ENCODE peak calls at places on chromosomes 11 and 22, in six cellular contexts. Y, S, P, U, V and A are unnamed samples. For H3K27me3 and H3K4me1, the result is how much of the 10 kb centered on the place peaks cover.

GRCh38 chr22:23829845-23830372 is 8.9 kb downstream of the DERL3 start:
- DNase-seq in Y (no peak), S (no peak), P (no peak), U (no peak), V (no peak), A (no peak)

GRCh38 chr11:16572946-16573345 is 165.5 kb upstream of the C11orf58 start:
- DNase-seq in Y (no peak), S (no peak), P (no peak), U (no peak), V (no peak), A (no peak)

GRCh38 chr11:44307340-44308099 is 2.4 kb downstream of the ALX4 start:
- DNase-seq in Y (no peak), S (no peak), P (no peak), U (no peak), V (no peak), A (no peak)

GRCh38 chr11:132685174-132685611 is 847.1 kb downstream of the OPCML start:
- DNase-seq in Y (no peak), S (no peak), P (no peak), U (no peak), V (no peak), A (no peak)

GRCh38 chr11:31646206-31646605 is 136.6 kb downstream of the ELP4 start:
- DNase-seq in Y (no peak), S (no peak), P (no peak), U (no peak), V (no peak), A (no peak)

GRCh38 chr11:131998020-131998419 is 627.6 kb downstream of the NTM start:
- DNase-seq in Y (no peak), S (no peak), P (no peak), U (no peak), V (no peak), A (no peak)

GRCh38 chr22:19723165-19723989 is at the start of gene GP1BB:
- DNase-seq in Y (peak), S (peak), P (no peak), U (no peak), V (peak), A (no peak)

GRCh38 chr22:22942511-22943329 is 55.1 kb downstream of the IGLL5 start:
- DNase-seq in Y (no peak), S (peak), P (peak), U (peak), V (peak), A (peak)

GRCh38 chr22:38230916-38231315 is 29.1 kb downstream of the MAFF start:
- DNase-seq in Y (no peak), S (no peak), P (no peak), U (no peak), V (no peak), A (no peak)

GRCh38 chr11:70026726-70027125 is 51.4 kb upstream of the ANO1 start:
- DNase-seq in Y (no peak), S (no peak), P (no peak), U (no peak), V (peak), A (no peak)
- H3K27me3 ChIP-seq in Y (under half), S (under half), P (under half), U (under half), V (under half), A (under half)

GRCh38 chr22:31627223-31627731 is 34.7 kb downstream of the PISD start:
- DNase-seq in Y (no peak), S (no peak), P (no peak), U (peak), V (peak), A (no peak)

GRCh38 chr22:31628362-31628761 is 33.7 kb downstream of the PISD start:
- DNase-seq in Y (no peak), S (no peak), P (no peak), U (no peak), V (no peak), A (no peak)

GRCh38 chr22:31630331-31631329 is 31.4 kb downstream of the PISD start:
- DNase-seq in Y (peak), S (peak), P (peak), U (peak), V (peak), A (peak)

GRCh38 chr22:31629741-31630184 is 32.3 kb downstream of the PISD start:
- DNase-seq in Y (no peak), S (peak), P (no peak), U (no peak), V (no peak), A (no peak)

DNA sequence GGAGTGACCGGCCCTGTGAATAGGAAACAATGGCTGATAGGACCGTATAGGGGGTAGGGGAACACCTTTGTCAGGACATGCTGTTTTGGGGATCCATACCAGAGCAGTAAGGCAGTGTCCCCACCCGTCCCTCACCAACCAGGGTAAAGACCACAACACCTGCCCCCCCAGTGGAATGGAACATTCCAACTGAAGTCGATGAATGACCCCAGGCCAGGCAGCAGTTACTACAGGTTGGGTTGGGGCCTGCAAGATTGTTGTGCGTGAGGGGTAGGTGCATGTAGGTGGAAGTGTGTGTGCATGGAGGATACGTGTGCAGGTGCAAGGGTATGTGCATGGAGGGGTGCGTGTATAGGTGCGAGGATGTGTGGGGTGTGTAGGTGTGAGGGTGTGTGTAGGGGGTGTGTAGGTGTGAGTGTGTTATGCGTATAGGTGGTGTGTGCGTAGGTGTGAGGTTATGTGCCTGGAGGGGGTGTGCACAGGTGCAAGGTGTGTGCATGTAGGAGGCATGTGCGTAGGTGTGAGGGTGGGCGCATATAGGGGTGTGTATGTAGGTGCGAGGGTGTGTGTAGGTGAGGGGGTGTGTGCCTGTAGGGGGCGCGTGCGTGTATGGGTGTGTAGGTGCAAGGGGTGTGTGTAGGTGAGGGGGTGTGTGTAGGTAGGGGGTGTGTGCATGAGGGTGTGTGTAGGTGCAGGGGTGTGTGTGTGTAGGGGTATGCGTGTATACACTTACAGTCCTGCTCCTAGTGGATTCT is 32.9 kb downstream of the PISD start:
- DNase-seq in Y (no peak), S (no peak), P (no peak), U (no peak), V (peak), A (no peak)
- TF ChIP-seq CTCF in Y (no peak), S (peak), P (no peak), U (no peak), V (no peak), A (no peak)

DNA sequence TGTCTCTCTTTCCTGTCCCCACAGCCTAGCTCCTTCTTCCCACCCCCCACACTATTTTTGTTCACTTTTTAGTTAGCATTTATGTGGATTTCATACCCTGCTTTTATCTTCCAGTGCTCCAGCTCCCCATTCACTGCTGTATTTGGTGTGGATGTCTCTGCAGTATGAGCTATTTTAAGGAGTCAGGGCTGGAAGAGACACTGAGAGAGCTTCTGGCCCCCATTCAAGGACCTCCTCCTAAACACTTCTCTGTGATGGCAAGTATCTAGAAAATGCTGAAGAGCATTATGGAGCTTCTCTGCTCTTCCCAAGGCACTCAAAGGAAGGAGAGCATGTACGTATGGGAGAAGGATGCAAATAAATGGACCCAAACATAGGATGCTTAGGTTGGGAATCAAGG is 79.5 kb downstream of the RAB30 start:
- DNase-seq in Y (no peak), S (no peak), P (no peak), U (peak), V (no peak), A (no peak)
- H3K4me1 ChIP-seq in Y (under half), S (under half), P (under half), U (under half), V (under half), A (under half)

GRCh38 chr11:112229746-112230433 is 3.7 kb downstream of the PTS start:
- DNase-seq in Y (no peak), S (no peak), P (no peak), U (no peak), V (no peak), A (no peak)

GRCh38 chr11:112227002-112227401 is 774 bp downstream of the PTS start:
- DNase-seq in Y (no peak), S (peak), P (no peak), U (no peak), V (no peak), A (no peak)

GRCh38 chr11:112227471-112227870 is 1.2 kb downstream of the PTS start:
- DNase-seq in Y (no peak), S (no peak), P (no peak), U (no peak), V (no peak), A (no peak)

GRCh38 chr11:112228706-112229105 is 2.5 kb downstream of the PTS start:
- DNase-seq in Y (no peak), S (no peak), P (no peak), U (no peak), V (no peak), A (no peak)

GRCh38 chr11:112229159-112229558 is 2.9 kb downstream of the PTS start:
- DNase-seq in Y (no peak), S (no peak), P (no peak), U (no peak), V (no peak), A (no peak)
- H3K27me3 ChIP-seq in Y (under half), S (under half), P (under half), U (under half), V (under half), A (under half)

GRCh38 chr11:94111241-94111640 is 17.4 kb upstream of the PANX1 start:
- DNase-seq in Y (no peak), S (no peak), P (no peak), U (no peak), V (no peak), A (no peak)
- TF ChIP-seq CTCF in Y (no peak), S (no peak), P (no peak), U (no peak), V (no peak), A (no peak)

GRCh38 chr11:329886-330253 is 9.2 kb upstream of the IFITM3 start:
- DNase-seq in Y (no peak), S (no peak), P (no peak), U (no peak), V (no peak), A (no peak)

GRCh38 chr11:330694-331314 is 10.1 kb upstream of the IFITM3 start:
- DNase-seq in Y (peak), S (no peak), P (no peak), U (peak), V (peak), A (no peak)

GRCh38 chr11:330307-330693 is 9.6 kb upstream of the IFITM3 start:
- DNase-seq in Y (peak), S (no peak), P (no peak), U (peak), V (peak), A (no peak)

GRCh38 chr11:332651-333480 is 12.2 kb upstream of the IFITM3 start:
- DNase-seq in Y (no peak), S (no peak), P (no peak), U (peak), V (peak), A (no peak)

GRCh38 chr11:331332-332060 is 10.8 kb upstream of the IFITM3 start:
- DNase-seq in Y (no peak), S (no peak), P (no peak), U (peak), V (peak), A (no peak)
- H3K4me1 ChIP-seq in Y (under half), S (under half), P (under half), U (under half), V (under half), A (under half)

GRCh38 chr11:64711138-64711943 is 11.7 kb downstream of the NRXN2 start:
- DNase-seq in Y (peak), S (peak), P (no peak), U (no peak), V (peak), A (no peak)
- H3K27me3 ChIP-seq in Y (under half), S (under half), P (half or more), U (under half), V (under half), A (under half)

DNA sequence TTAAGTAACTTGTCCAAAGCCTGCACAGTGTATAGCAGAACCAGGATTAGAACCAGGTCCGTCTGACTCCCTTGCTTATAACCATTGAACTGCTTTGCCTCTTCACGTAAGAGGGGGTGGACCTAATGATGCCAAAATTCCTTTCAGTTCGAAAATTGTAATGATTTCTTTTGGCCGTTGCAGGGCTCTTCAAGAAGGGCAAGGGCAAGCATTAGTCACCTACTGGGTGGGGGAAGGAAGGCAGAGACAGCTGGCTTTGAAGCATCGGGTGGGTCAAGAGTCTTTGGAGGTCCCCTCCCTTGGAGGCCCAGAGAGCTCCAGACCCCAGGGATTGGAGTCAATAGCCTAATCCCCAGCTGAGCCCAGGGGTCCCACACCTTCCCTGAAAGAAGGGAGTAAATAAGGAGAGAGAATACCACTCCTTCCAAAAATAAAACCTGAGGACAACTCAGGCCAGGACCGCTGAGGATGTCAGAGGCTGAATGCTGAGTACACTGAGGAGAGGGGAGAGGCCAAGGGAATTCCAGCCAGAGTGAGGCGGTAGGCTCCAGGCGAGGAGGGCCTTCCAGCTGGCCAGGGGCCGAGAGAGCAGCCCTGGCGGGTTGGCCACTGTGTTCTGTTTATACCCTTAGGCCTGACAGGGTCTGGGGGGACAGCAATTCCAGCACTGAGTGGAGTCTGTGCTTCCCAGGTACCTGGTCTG is 14.1 kb downstream of the CREB3L1 start:
- DNase-seq in Y (peak), S (peak), P (no peak), U (peak), V (no peak), A (no peak)
- TF ChIP-seq CTCF in Y (no peak), S (peak), P (no peak), U (no peak), V (no peak), A (no peak)